ENCODE peak calls at places on chromosomes 7 and 10, in seven cellular contexts. W is activated gamma-delta T cell treated with Interleukin-2 at 50 U/mL for 16 hours; D is iPS-NIHi11; X is CD8-positive, alpha-beta T cell; N is foreskin fibroblast; M is fibroblast of mammary gland; E is T follicular helper cell. Q is an unnamed sample.

GRCh38 chr7:132216847-132217246 is 359.4 kb downstream of the PLXNA4 start:
- DNase-seq in E (no peak), M (no peak), D (no peak), N (no peak), W (no peak), X (no peak), Q (no peak)

GRCh38 chr10:43998021-43998809 is 349.5 kb upstream of the ZNF32 start:
- DNase-seq in W (no peak), M (peak; percentile 23), D (no peak), N (no peak), X (no peak), E (no peak), Q (no peak)

GRCh38 chr7:24249266-24249665 is 34.7 kb upstream of the NPY start:
- DNase-seq in D (no peak), W (no peak), E (no peak), X (no peak), M (no peak), N (no peak), Q (no peak)

GRCh38 chr7:67484244-67484751 is 487.7 kb downstream of the TYW1 start:
- DNase-seq in E (no peak), D (peak; percentile 87), N (peak; percentile 65), W (no peak), M (peak; percentile 68), X (no peak), Q (no peak)

GRCh38 chr10:117223413-117224035 is 17.4 kb upstream of the SLC18A2 start:
- DNase-seq in X (no peak), E (no peak), D (no peak), W (no peak), N (no peak), M (no peak), Q (no peak)

GRCh38 chr7:158101821-158102450 is 485.7 kb downstream of the PTPRN2 start:
- DNase-seq in D (no peak), M (no peak), X (no peak), W (no peak), N (no peak), E (no peak), Q (no peak)

GRCh38 chr7:123537026-123537642 is 2.7 kb upstream of the IQUB start:
- DNase-seq in E (no peak), D (no peak), M (peak; percentile 41), W (no peak), N (peak; percentile 49), X (no peak), Q (no peak)

GRCh38 chr10:73967022-73967429 is 30.9 kb upstream of the VCL start:
- DNase-seq in M (no peak), D (peak; percentile 65), E (no peak), X (no peak), N (no peak), W (no peak), Q (no peak)

GRCh38 chr10:92810934-92811532 is 37.3 kb upstream of the EXOC6 start:
- DNase-seq in N (no peak), M (no peak), X (no peak), E (no peak), W (no peak), D (no peak), Q (no peak)

GRCh38 chr7:140745654-140746053 is 49.1 kb downstream of the NDUFB2 start:
- DNase-seq in D (no peak), E (no peak), M (no peak), X (no peak), N (no peak), W (no peak), Q (no peak)

GRCh38 chr10:127018766-127019165 is 113.5 kb downstream of the DOCK1 start:
- DNase-seq in M (no peak), E (no peak), X (no peak), N (no peak), D (no peak), W (no peak), Q (no peak)

GRCh38 chr10:8133146-8133545 is 78.7 kb downstream of the GATA3 start:
- DNase-seq in M (no peak), W (no peak), E (no peak), N (no peak), D (no peak), X (no peak), Q (no peak)

GRCh38 chr7:47580175-47580701 is 1.7 kb downstream of the TNS3 start:
- DNase-seq in W (no peak), X (no peak), N (peak; percentile 65), E (no peak), D (no peak), M (no peak), Q (no peak)

GRCh38 chr7:106598663-106599342 is 62.2 kb downstream of the CCDC71L start:
- DNase-seq in X (peak; percentile 37), D (peak; percentile 61), M (peak; percentile 69), W (peak; percentile 44), N (peak; percentile 77), E (peak; percentile 51), Q (peak; percentile 40)

GRCh38 chr10:12984165-12984747 is 17.3 kb downstream of the CCDC3 start:
- DNase-seq in D (no peak), E (no peak), X (no peak), W (no peak), N (no peak), M (peak; percentile 25), Q (no peak)

GRCh38 chr7:127035203-127035849 is 217.4 kb downstream of the GRM8 start:
- DNase-seq in X (no peak), E (no peak), M (no peak), D (no peak), N (no peak), W (no peak), Q (no peak)

GRCh38 chr7:135169141-135169935 is 1.2 kb downstream of the CYREN start:
- DNase-seq in W (peak; percentile 52), M (peak; percentile 65), E (peak; percentile 40), D (peak; percentile 70), X (peak; percentile 32), N (peak; percentile 56), Q (peak; percentile 42)

Q was measured in activated T-helper 9 cell treated with anti-CD3 and anti-CD28 coated beads, Interleukin-2, amount 50 U/mL, for 16 hours.